ENCODE peak calls at places on chromosomes 13 and 19, in six cellular contexts. One of them, this sample, is unnamed.

GRCh38 chr19:58338825-58339558 is 12.2 kb downstream of the ZSCAN22 start:
- DNase-seq in A549: no peak
- DNase-seq in IMR-90: peak
- DNase-seq in HEK293T: peak
- DNase-seq in GM12878: no peak
- DNase-seq in HepG2: no peak
- DNase-seq in this sample: peak

GRCh38 chr19:12774588-12775555 is at the start of gene HOOK2:
- DNase-seq in A549: no peak
- DNase-seq in IMR-90: no peak
- DNase-seq in HEK293T: no peak
- DNase-seq in GM12878: no peak
- DNase-seq in HepG2: no peak
- DNase-seq in this sample: peak

GRCh38 chr19:13804830-13805683 is 9.8 kb downstream of the ZSWIM4 start:
- DNase-seq in A549: no peak
- DNase-seq in IMR-90: no peak
- DNase-seq in HEK293T: no peak
- DNase-seq in GM12878: no peak
- DNase-seq in HepG2: peak
- DNase-seq in this sample: peak

GRCh38 chr13:101489635-101490034 is 37.2 kb downstream of the ITGBL1 start:
- DNase-seq in A549: no peak
- DNase-seq in IMR-90: peak
- DNase-seq in HEK293T: no peak
- DNase-seq in GM12878: no peak
- DNase-seq in HepG2: no peak
- DNase-seq in this sample: no peak

GRCh38 chr13:78701383-78701782 is 42.4 kb upstream of the OBI1 start:
- DNase-seq in A549: no peak
- DNase-seq in IMR-90: no peak
- DNase-seq in HEK293T: no peak
- DNase-seq in GM12878: no peak
- DNase-seq in HepG2: no peak
- DNase-seq in this sample: no peak

GRCh38 chr19:12194827-12195500 is 32.1 kb downstream of the ZNF136 start:
- DNase-seq in A549: no peak
- DNase-seq in IMR-90: peak
- DNase-seq in HEK293T: no peak
- DNase-seq in GM12878: no peak
- DNase-seq in HepG2: no peak
- DNase-seq in this sample: no peak

GRCh38 chr13:42615691-42616090 is 41.7 kb downstream of the TNFSF11 start:
- DNase-seq in A549: no peak
- DNase-seq in IMR-90: peak
- DNase-seq in HEK293T: no peak
- DNase-seq in GM12878: no peak
- DNase-seq in HepG2: no peak
- DNase-seq in this sample: no peak

GRCh38 chr19:38227272-38228004 is 3.4 kb upstream of the DPF1 start:
- DNase-seq in A549: no peak
- DNase-seq in IMR-90: no peak
- DNase-seq in HEK293T: no peak
- DNase-seq in GM12878: no peak
- DNase-seq in HepG2: no peak
- DNase-seq in this sample: no peak

GRCh38 chr19:39834287-39834841 is 402 bp upstream of the DYRK1B start:
- DNase-seq in A549: no peak
- DNase-seq in IMR-90: no peak
- DNase-seq in HEK293T: no peak
- DNase-seq in GM12878: no peak
- DNase-seq in HepG2: no peak
- DNase-seq in this sample: no peak

GRCh38 chr19:47779524-47780214 is 1.2 kb downstream of the SELENOW start:
- DNase-seq in A549: no peak
- DNase-seq in IMR-90: no peak
- DNase-seq in HEK293T: no peak
- DNase-seq in GM12878: no peak
- DNase-seq in HepG2: no peak
- DNase-seq in this sample: peak
- TF ChIP-seq BHLHE40 in A549: no peak
- TF ChIP-seq BHLHE40 in IMR-90: no peak
- TF ChIP-seq BHLHE40 in HEK293T: no peak
- TF ChIP-seq BHLHE40 in GM12878: no peak
- TF ChIP-seq BHLHE40 in HepG2: no peak
- TF ChIP-seq BHLHE40 in this sample: no peak

DNA sequence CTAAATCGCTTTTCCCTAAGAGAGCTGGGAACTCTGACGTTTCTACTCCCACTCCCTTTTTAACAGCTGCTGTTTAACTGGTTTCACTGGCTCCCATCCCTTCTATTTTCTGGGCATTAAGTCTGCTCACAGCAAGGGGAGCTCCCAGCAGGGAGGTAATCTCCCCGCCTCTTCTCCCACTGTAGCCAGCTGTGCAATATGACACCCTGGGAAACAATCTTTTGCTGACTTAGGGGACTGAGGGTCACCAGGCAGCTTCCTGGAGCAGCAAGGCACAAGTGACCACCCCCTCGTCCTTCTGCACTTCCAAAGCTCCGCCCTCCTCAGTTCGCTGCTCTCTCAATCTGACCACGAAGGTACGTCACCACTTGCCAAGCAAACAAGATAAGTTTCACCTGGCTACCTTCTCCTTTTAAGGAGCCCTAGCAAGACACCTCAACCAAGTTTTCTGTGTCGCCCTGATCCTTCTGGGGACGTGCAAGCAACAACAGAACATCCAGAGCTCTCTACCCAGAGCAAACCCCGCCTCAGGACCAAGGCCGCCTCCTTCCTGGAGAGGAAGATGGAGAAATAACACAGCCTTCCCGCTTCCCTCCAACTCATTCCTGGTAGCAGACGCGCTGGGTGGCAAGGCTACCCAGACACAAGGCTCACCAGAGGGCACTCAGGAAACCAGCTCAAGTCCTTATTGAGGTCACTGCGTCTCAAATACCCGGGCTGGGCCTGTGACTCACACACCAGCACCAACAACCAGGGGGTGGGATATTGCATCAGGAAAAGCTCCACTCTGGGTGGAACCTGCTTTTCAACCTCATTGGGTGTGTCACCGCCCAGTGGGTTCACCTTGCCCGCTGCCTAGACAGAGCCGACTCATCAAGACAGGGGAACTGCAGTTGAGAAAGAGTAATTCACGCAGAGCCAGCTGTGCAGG is 92.4 kb downstream of the STK24 start:
- DNase-seq in A549: peak
- DNase-seq in IMR-90: peak
- DNase-seq in HEK293T: peak
- DNase-seq in GM12878: no peak
- DNase-seq in HepG2: peak
- DNase-seq in this sample: peak
- TF ChIP-seq BHLHE40 in A549: no peak
- TF ChIP-seq BHLHE40 in IMR-90: peak
- TF ChIP-seq BHLHE40 in HEK293T: no peak
- TF ChIP-seq BHLHE40 in GM12878: no peak
- TF ChIP-seq BHLHE40 in HepG2: no peak
- TF ChIP-seq BHLHE40 in this sample: no peak

GRCh38 chr19:1170938-1171754 is 2.9 kb downstream of the SBNO2 start:
- DNase-seq in A549: no peak
- DNase-seq in IMR-90: no peak
- DNase-seq in HEK293T: no peak
- DNase-seq in GM12878: no peak
- DNase-seq in HepG2: peak
- DNase-seq in this sample: no peak
- TF ChIP-seq BHLHE40 in A549: no peak
- TF ChIP-seq BHLHE40 in IMR-90: no peak
- TF ChIP-seq BHLHE40 in HEK293T: no peak
- TF ChIP-seq BHLHE40 in GM12878: no peak
- TF ChIP-seq BHLHE40 in HepG2: no peak
- TF ChIP-seq BHLHE40 in this sample: no peak

DNA sequence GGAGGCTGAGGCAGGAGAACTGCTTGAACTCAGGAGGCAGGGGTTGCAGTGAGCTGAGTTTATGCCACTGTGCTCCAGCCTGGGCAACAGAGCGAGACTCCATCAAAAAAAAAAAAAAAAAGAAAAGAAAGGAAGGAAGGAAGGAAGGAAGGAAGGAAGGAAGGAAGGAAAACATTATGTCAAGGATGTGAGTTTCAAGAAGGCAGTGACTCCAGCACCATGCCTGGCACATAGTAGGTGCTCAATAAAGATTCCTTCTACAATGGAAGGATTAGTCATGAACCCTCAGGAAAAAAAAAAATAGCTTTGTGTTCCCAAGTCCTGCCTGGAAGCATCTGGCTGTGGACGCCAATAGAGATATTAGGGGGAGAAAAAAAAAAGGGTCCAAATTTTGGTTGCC is 10.1 kb upstream of the ZNRF4 start:
- DNase-seq in A549: no peak
- DNase-seq in IMR-90: no peak
- DNase-seq in HEK293T: no peak
- DNase-seq in GM12878: no peak
- DNase-seq in HepG2: no peak
- DNase-seq in this sample: no peak
- TF ChIP-seq BHLHE40 in A549: no peak
- TF ChIP-seq BHLHE40 in IMR-90: no peak
- TF ChIP-seq BHLHE40 in HEK293T: no peak
- TF ChIP-seq BHLHE40 in GM12878: no peak
- TF ChIP-seq BHLHE40 in HepG2: no peak
- TF ChIP-seq BHLHE40 in this sample: no peak

DNA sequence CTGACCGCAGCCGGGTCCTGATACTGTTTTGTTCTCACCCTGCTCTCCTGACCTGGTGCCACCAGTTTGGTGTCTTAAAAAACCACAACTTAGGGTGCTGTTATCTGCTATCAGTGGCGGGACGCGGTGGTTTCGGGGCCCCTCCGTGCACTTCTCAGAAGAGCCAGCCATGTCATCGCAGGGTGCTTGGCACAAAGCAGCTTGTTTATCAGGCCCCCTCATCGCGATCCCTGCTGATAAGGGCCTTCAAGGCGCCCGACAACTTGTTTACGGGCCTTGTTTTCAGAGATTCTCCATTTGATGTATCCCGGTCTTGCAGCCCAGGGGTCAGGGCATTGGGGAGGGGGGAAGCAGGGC is 58.1 kb upstream of the KLF2 start:
- DNase-seq in A549: no peak
- DNase-seq in IMR-90: no peak
- DNase-seq in HEK293T: no peak
- DNase-seq in GM12878: no peak
- DNase-seq in HepG2: no peak
- DNase-seq in this sample: no peak
- TF ChIP-seq BHLHE40 in A549: no peak
- TF ChIP-seq BHLHE40 in IMR-90: no peak
- TF ChIP-seq BHLHE40 in HEK293T: no peak
- TF ChIP-seq BHLHE40 in GM12878: no peak
- TF ChIP-seq BHLHE40 in HepG2: no peak
- TF ChIP-seq BHLHE40 in this sample: no peak

DNA sequence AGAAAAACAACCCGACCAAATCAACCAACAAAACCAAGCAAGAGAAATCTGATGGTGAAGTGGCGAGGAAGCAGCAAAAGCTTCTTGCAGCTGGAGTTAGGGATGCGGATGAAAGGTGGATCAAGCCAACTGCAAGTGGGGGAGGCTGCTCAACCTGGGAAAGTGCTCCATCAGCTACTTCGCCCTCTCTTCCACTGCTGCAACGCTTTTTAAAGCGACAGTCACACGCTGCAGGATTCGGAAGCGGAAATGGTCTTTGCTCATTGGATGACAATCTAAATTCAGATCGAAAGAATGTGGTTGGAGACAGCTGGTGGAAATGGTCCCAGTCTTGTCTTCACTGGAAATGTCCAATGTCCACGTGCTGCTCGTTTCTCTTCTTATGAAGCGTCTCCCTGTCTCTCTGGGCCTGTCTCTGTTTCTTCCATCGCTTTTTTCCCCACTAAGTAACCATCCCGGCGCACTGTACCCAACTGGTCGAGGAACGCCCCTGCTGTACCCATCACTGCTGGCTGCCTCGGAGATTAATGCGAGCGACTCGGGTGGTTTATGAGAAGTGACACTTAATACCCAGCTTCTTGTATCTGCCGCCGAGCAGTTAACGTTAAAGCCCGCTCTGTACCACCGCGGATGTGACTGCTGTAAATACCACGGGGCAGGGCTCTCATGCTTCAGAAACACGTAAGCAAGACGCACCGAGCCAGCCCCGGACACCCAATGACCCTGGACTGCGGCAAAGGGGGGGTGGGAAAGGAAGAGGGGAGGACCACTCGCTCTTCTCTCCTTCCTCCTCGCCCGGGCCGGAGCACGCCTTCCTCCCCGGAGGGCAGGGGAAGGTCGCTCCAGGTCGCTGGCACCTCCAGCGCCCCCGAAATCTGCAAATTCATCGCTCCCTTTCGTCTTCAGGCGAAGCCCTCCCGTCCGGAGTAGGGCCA is 1.9 kb upstream of the FGF9 start:
- DNase-seq in A549: no peak
- DNase-seq in IMR-90: peak
- DNase-seq in HEK293T: peak
- DNase-seq in GM12878: no peak
- DNase-seq in HepG2: no peak
- DNase-seq in this sample: no peak
- TF ChIP-seq BHLHE40 in A549: no peak
- TF ChIP-seq BHLHE40 in IMR-90: no peak
- TF ChIP-seq BHLHE40 in HEK293T: no peak
- TF ChIP-seq BHLHE40 in GM12878: no peak
- TF ChIP-seq BHLHE40 in HepG2: no peak
- TF ChIP-seq BHLHE40 in this sample: no peak

DNA sequence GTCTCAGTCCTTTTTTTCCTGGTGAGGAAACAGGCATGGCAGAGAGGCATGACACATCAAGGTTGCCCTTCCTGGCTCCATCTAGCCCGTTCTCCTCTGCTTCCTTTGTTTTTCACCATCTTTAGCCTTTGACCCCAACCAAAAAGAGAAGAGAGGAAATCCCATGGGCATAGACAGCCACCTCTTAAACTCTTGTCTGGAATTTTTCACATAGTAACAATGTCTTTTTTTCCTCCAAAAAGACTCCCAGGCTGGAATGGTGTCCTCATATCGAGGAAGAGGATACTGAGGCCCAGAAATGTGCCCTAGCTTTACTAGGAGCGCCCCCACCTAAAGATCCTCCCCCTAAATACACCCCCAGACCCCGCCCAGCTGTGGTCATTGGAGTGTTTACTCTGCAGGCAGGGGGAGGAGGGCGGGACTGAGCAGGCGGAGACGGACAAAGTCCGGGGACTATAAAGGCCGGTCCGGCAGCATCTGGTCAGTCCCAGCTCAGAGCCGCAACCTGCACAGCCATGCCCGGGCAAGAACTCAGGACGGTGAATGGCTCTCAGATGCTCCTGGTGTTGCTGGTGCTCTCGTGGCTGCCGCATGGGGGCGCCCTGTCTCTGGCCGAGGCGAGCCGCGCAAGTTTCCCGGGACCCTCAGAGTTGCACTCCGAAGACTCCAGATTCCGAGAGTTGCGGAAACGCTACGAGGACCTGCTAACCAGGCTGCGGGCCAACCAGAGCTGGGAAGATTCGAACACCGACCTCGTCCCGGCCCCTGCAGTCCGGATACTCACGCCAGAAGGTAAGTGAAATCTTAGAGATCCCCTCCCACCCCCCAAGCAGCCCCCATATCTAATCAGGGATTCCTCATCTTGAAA is at the start of gene GDF15:
- DNase-seq in A549: peak
- DNase-seq in IMR-90: peak
- DNase-seq in HEK293T: peak
- DNase-seq in GM12878: no peak
- DNase-seq in HepG2: peak
- DNase-seq in this sample: peak
- TF ChIP-seq BHLHE40 in A549: no peak
- TF ChIP-seq BHLHE40 in IMR-90: no peak
- TF ChIP-seq BHLHE40 in HEK293T: no peak
- TF ChIP-seq BHLHE40 in GM12878: no peak
- TF ChIP-seq BHLHE40 in HepG2: peak
- TF ChIP-seq BHLHE40 in this sample: peak

GRCh38 chr19:5923356-5923755 is 9.3 kb downstream of the CAPS start:
- DNase-seq in A549: no peak
- DNase-seq in IMR-90: no peak
- DNase-seq in HEK293T: no peak
- DNase-seq in GM12878: no peak
- DNase-seq in HepG2: no peak
- DNase-seq in this sample: no peak
- TF ChIP-seq BHLHE40 in A549: no peak
- TF ChIP-seq BHLHE40 in IMR-90: no peak
- TF ChIP-seq BHLHE40 in HEK293T: no peak
- TF ChIP-seq BHLHE40 in GM12878: no peak
- TF ChIP-seq BHLHE40 in HepG2: no peak
- TF ChIP-seq BHLHE40 in this sample: no peak

This sample was measured in K562.